ENCODE peak calls at places on chromosomes 7 and 10, in five cellular contexts. W, G, E, N and F are unnamed samples. For H3K27me3, the result is how much of the 10 kb centered on the place peaks cover.

GRCh38 chr10:123213192-123213591 is 59.0 kb downstream of the BUB3 start:
- DNase-seq in W (no peak), G (peak), E (no peak), N (no peak), F (no peak)

GRCh38 chr7:11252705-11253272 is 279.1 kb downstream of the PHF14 start:
- DNase-seq in W (no peak), G (no peak), E (no peak), N (no peak), F (no peak)

GRCh38 chr7:18680576-18680975 is 185.0 kb downstream of the HDAC9 start:
- DNase-seq in W (no peak), G (no peak), E (no peak), N (no peak), F (no peak)

GRCh38 chr10:52313350-52314006 is 603 bp upstream of the DKK1 start:
- DNase-seq in W (peak), G (no peak), E (peak), N (no peak), F (peak)

GRCh38 chr7:98399903-98400537 is 870 bp downstream of the BAIAP2L1 start:
- DNase-seq in W (peak), G (no peak), E (peak), N (no peak), F (no peak)

GRCh38 chr7:99098824-99099498 is 44.9 kb downstream of the SMURF1 start:
- DNase-seq in W (no peak), G (no peak), E (no peak), N (no peak), F (peak)

GRCh38 chr7:141045126-141045841 is 28.6 kb upstream of the TMEM178B start:
- DNase-seq in W (peak), G (no peak), E (no peak), N (no peak), F (no peak)

GRCh38 chr7:134394046-134394445 is 64.9 kb downstream of the AKR1B1 start:
- DNase-seq in W (no peak), G (no peak), E (no peak), N (no peak), F (no peak)

GRCh38 chr10:21525367-21526183 is at the start of gene SKIDA1:
- DNase-seq in W (peak), G (peak), E (peak), N (no peak), F (peak)

GRCh38 chr7:156386097-156386496 is 254.5 kb upstream of the RNF32 start:
- DNase-seq in W (no peak), G (no peak), E (no peak), N (no peak), F (peak)

GRCh38 chr10:114607358-114607998 is 50.6 kb downstream of the ABLIM1 start:
- DNase-seq in W (peak), G (no peak), E (no peak), N (no peak), F (no peak)

GRCh38 chr10:123318516-123318915 is 164.3 kb downstream of the BUB3 start:
- DNase-seq in W (no peak), G (no peak), E (no peak), N (no peak), F (no peak)

GRCh38 chr7:88153378-88153777 is 66.5 kb downstream of the SRI start:
- DNase-seq in W (no peak), G (no peak), E (no peak), N (no peak), F (no peak)

GRCh38 chr7:112529486-112529885 is 48.7 kb downstream of the LSMEM1 start:
- DNase-seq in W (no peak), G (no peak), E (no peak), N (no peak), F (no peak)
- H3K27me3 ChIP-seq in W (under half), G (under half), E (under half), N (under half), F (under half)

DNA sequence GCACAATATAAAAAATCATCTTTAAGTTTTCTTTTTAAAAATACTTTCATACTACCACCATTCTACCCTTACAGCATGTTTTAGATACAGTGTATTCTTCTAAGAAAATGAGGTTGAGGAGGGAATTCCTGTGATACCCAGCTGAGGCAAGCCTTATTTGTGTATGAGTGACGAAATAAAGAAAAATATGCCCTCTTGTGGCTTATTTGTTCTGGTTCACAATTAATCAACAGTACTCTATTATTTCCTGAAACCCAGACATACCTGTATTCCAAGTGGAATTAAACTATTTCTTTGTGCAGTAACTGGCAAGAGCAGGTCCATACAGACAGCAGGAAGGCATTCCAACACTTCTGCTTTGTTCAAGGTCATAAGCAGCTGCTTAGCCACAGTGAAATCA is 4.5 kb upstream of the SEMA3D start:
- DNase-seq in W (peak), G (no peak), E (peak), N (no peak), F (no peak)
- TF ChIP-seq RAD21 in W (peak), G (no peak), E (peak), N (peak), F (no peak)

DNA sequence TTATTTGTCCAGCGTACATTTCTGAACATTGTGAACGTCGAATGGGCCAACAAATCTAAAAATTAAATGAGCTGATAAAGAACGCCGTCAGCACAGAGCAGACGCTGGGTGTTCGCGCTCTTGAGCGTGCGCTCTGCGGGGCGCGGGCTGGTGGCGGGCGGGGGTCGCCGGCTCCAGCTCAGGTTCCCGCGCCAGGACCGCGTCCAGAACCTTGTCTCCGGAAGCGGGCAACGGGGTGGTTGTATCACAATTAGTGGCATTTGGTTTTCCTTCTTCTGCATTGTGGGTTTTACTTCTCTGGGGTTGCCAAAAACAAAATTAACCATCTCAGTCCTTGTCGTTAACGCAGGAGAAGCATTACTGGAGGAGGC is 2.4 kb downstream of the CYP2E1 start:
- DNase-seq in W (no peak), G (no peak), E (no peak), N (no peak), F (no peak)
- H3K27me3 ChIP-seq in W (under half), G (under half), E (half or more), N (under half), F (half or more)

GRCh38 chr10:104334561-104334960 is 3.7 kb downstream of the ITPRIP start:
- DNase-seq in W (no peak), G (peak), E (no peak), N (no peak), F (no peak)

GRCh38 chr10:104331208-104331838 is 6.9 kb downstream of the ITPRIP start:
- DNase-seq in W (peak), G (no peak), E (no peak), N (no peak), F (peak)

GRCh38 chr10:104333728-104334373 is 4.4 kb downstream of the ITPRIP start:
- DNase-seq in W (no peak), G (peak), E (peak), N (no peak), F (no peak)

GRCh38 chr10:104332243-104333036 is 5.8 kb downstream of the ITPRIP start:
- DNase-seq in W (no peak), G (peak), E (no peak), N (no peak), F (no peak)

DNA sequence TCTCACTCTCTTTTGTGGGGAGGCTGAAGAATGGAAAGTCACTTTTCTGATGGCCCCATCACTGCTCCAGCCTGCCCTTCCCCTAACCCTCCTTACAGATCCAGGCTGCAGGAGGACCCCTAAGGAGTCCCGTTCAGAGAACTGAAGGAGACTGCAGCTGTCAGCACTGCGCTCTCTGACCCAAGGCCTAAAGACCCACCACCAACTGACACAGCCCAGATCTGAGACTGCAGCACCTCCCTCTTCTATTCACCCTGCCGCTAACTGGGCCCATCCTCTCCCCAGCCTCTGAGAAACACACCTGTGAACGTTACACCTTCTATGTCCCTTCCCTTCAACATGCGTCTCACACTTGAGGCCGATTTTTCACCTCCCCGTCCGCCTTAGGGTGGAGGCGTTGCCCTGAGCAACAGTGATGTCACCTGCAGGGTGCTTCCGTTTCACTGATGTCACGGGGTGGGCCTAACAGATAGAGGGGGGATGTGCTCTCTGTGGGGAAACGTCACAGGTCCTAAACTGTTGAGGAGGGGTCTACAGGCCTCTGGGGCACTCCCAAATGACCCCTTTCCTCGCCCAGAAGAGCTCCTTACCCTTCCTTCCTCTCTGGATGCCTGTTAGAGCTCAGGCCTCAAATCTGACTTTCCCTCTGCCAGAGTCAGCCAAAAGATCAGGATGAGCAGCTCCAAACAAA is 5.1 kb downstream of the ITPRIP start:
- DNase-seq in W (no peak), G (peak), E (peak), N (no peak), F (no peak)
- TF ChIP-seq RAD21 in W (no peak), G (no peak), E (no peak), N (no peak), F (no peak)

GRCh38 chr10:117148284-117148683 is 10.2 kb upstream of the VAX1 start:
- DNase-seq in W (no peak), G (no peak), E (no peak), N (no peak), F (no peak)
- H3K27me3 ChIP-seq in W (under half), G (under half), E (under half), N (half or more), F (under half)

GRCh38 chr7:81297317-81297716 is 378.5 kb upstream of the SEMA3C start:
- DNase-seq in W (no peak), G (no peak), E (no peak), N (no peak), F (no peak)

GRCh38 chr7:81299711-81300110 is 380.9 kb upstream of the SEMA3C start:
- DNase-seq in W (peak), G (no peak), E (no peak), N (no peak), F (no peak)

GRCh38 chr7:81300779-81301178 is 381.9 kb upstream of the SEMA3C start:
- DNase-seq in W (no peak), G (no peak), E (no peak), N (no peak), F (no peak)

GRCh38 chr7:81301815-81302214 is 383.0 kb upstream of the SEMA3C start:
- DNase-seq in W (no peak), G (no peak), E (no peak), N (no peak), F (no peak)

DNA sequence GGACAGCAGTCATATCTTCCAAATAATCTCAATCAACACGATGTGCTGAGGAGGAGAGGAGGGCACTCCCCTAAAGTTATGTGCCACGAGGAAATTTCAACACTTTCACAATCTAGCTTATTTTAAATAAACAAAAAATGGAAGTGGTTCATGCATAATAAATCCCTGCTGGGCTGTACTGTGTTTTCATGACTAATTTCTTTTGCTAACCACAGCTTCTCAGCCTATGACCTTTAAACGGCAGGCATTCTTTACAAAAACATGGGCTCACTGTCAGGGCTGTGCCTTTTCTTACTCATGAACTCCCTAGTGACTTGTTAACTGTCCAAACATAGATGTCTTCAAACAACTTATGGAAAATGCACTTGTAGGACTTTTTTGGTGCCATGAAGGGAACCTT is 380.4 kb upstream of the SEMA3C start:
- DNase-seq in W (peak), G (no peak), E (no peak), N (no peak), F (no peak)
- TF ChIP-seq RAD21 in W (no peak), G (no peak), E (no peak), N (no peak), F (no peak)

DNA sequence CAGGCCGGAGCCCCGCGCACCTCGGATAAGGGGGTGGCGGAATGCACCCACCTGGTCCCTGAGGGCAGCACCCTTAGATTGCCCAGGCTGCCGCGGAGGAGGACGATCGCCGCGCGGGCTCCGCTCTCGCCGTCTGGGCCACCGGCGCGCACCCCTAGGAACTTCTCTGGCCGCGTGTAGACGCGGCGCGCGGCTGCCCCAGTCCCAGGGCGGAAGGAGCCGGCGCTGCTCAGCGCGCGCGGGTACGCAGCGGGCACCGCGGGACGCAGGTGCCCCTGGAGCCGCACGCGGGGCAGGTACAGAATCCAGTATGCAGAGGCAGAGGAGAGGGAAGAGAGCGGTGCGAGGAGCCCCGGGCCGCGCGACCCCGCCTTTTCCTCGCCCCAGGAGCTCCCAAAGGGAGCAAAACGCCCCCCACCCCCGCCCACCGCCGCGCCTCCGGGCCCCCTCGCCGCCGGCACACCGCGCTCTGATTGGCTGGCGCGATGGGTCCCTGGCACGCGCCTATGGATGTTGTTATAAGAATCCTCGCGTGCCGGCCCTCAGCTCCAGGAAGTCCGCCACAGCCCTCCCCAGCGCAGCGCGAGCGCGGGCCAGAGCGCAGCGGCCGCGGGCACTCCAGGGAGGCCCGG is at the start of gene PTF1A:
- DNase-seq in W (no peak), G (no peak), E (peak), N (no peak), F (no peak)
- H3K27me3 ChIP-seq in W (half or more), G (under half), E (under half), N (half or more), F (half or more)

GRCh38 chr7:44065431-44066110 is at the start of gene PGAM2:
- DNase-seq in W (no peak), G (no peak), E (peak), N (no peak), F (no peak)
- TF ChIP-seq RAD21 in W (no peak), G (no peak), E (no peak), N (no peak), F (no peak)